ENCODE peak calls at places on chromosomes 16 and 17, in six cellular contexts. One of them, this sample, is unnamed.

GRCh38 chr16:2486645-2487516 is 12.0 kb downstream of the TBC1D24 start:
- DNase-seq in mesenchymal stem cell: no peak
- DNase-seq in H1: no peak
- DNase-seq in H9: no peak
- DNase-seq in neuronal stem cell: no peak
- DNase-seq in IMR-90: peak
- DNase-seq in this sample: peak

GRCh38 chr17:42233148-42233547 is 38.9 kb upstream of the GHDC start:
- DNase-seq in neuronal stem cell: no peak
- DNase-seq in IMR-90: peak
- DNase-seq in H9: no peak
- DNase-seq in H1: no peak
- DNase-seq in mesenchymal stem cell: no peak
- DNase-seq in this sample: peak

GRCh38 chr17:1961187-1961586 is 63.9 kb downstream of the RTN4RL1 start:
- DNase-seq in H9: peak
- DNase-seq in IMR-90: no peak
- DNase-seq in H1: no peak
- DNase-seq in neuronal stem cell: peak
- DNase-seq in mesenchymal stem cell: no peak
- DNase-seq in this sample: no peak

GRCh38 chr17:70905796-70906195 is 736.5 kb downstream of the KCNJ2 start:
- DNase-seq in neuronal stem cell: no peak
- DNase-seq in H9: no peak
- DNase-seq in IMR-90: peak
- DNase-seq in mesenchymal stem cell: peak
- DNase-seq in H1: no peak
- DNase-seq in this sample: no peak

GRCh38 chr16:11407047-11407982 is 62.1 kb downstream of the RMI2 start:
- DNase-seq in mesenchymal stem cell: peak
- DNase-seq in H9: peak
- DNase-seq in neuronal stem cell: peak
- DNase-seq in IMR-90: peak
- DNase-seq in H1: peak
- DNase-seq in this sample: peak

GRCh38 chr16:79098897-79099296 is 501.6 kb downstream of the MAF start:
- DNase-seq in H1: no peak
- DNase-seq in H9: no peak
- DNase-seq in IMR-90: no peak
- DNase-seq in neuronal stem cell: no peak
- DNase-seq in mesenchymal stem cell: no peak
- DNase-seq in this sample: no peak

GRCh38 chr17:51507444-51507843 is 247.1 kb downstream of the UTP18 start:
- DNase-seq in H9: no peak
- DNase-seq in H1: no peak
- DNase-seq in IMR-90: no peak
- DNase-seq in neuronal stem cell: no peak
- DNase-seq in mesenchymal stem cell: no peak
- DNase-seq in this sample: no peak

GRCh38 chr17:4407851-4408250 is 25.9 kb upstream of the SPNS3 start:
- DNase-seq in mesenchymal stem cell: peak
- DNase-seq in neuronal stem cell: no peak
- DNase-seq in IMR-90: no peak
- DNase-seq in H9: no peak
- DNase-seq in H1: no peak
- DNase-seq in this sample: peak

GRCh38 chr16:4388275-4389021 is 16.8 kb downstream of the VASN start:
- DNase-seq in neuronal stem cell: no peak
- DNase-seq in IMR-90: no peak
- DNase-seq in H9: no peak
- DNase-seq in H1: peak
- DNase-seq in mesenchymal stem cell: no peak
- DNase-seq in this sample: peak

GRCh38 chr16:89383095-89384003 is 107.0 kb downstream of the ANKRD11 start:
- DNase-seq in IMR-90: peak
- DNase-seq in H1: no peak
- DNase-seq in mesenchymal stem cell: peak
- DNase-seq in H9: peak
- DNase-seq in neuronal stem cell: no peak
- DNase-seq in this sample: peak

GRCh38 chr17:70687421-70687820 is 518.1 kb downstream of the KCNJ2 start:
- DNase-seq in neuronal stem cell: no peak
- DNase-seq in IMR-90: no peak
- DNase-seq in H9: no peak
- DNase-seq in H1: no peak
- DNase-seq in mesenchymal stem cell: no peak
- DNase-seq in this sample: peak

GRCh38 chr17:16443390-16444257 is 28.3 kb downstream of the TRPV2 start:
- DNase-seq in neuronal stem cell: no peak
- DNase-seq in H9: peak
- DNase-seq in H1: peak
- DNase-seq in mesenchymal stem cell: no peak
- DNase-seq in IMR-90: no peak
- DNase-seq in this sample: no peak

DNA sequence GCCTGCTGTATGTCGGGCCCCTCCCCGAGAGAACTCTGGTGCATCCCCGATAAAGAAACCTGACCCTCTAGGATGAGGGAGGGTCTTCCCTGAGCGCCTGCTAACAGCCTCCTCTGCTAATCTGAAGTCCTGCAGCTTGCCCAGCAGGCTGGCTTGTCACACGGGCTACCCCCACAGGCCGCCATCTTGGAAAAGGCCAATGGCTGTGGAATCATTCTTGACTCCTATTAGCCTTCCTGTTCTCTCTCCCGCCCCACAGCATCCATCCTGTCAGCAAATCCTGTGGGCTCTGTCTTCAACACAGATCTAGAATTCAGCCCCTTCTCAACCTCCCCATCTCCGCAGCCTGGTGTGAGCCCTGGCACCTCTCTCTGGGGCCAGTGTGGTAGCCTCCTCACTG is 12.0 kb downstream of the IL4R start:
- DNase-seq in H9: no peak
- DNase-seq in neuronal stem cell: no peak
- DNase-seq in H1: no peak
- DNase-seq in IMR-90: no peak
- DNase-seq in mesenchymal stem cell: no peak
- DNase-seq in this sample: no peak
- H3K18ac ChIP-seq in H9: no peak
- H3K18ac ChIP-seq in neuronal stem cell: peak
- H3K18ac ChIP-seq in H1: peak
- H3K18ac ChIP-seq in IMR-90: peak
- H3K18ac ChIP-seq in mesenchymal stem cell: peak
- H3K18ac ChIP-seq in this sample: peak

GRCh38 chr17:74006366-74006765 is 197.1 kb upstream of the RPL38 start:
- DNase-seq in mesenchymal stem cell: no peak
- DNase-seq in H9: no peak
- DNase-seq in H1: no peak
- DNase-seq in IMR-90: no peak
- DNase-seq in neuronal stem cell: no peak
- DNase-seq in this sample: no peak
- H3K14ac ChIP-seq in mesenchymal stem cell: no peak
- H3K14ac ChIP-seq in H9: no peak
- H3K14ac ChIP-seq in H1: no peak
- H3K14ac ChIP-seq in IMR-90: no peak
- H3K14ac ChIP-seq in neuronal stem cell: no peak
- H3K14ac ChIP-seq in this sample: no peak

GRCh38 chr17:82097187-82097918 is 683 bp downstream of the FASN start:
- DNase-seq in neuronal stem cell: no peak
- DNase-seq in H1: no peak
- DNase-seq in H9: no peak
- DNase-seq in IMR-90: peak
- DNase-seq in mesenchymal stem cell: peak
- DNase-seq in this sample: peak

GRCh38 chr17:82098939-82099765 is 1.1 kb upstream of the FASN start:
- DNase-seq in neuronal stem cell: no peak
- DNase-seq in H9: no peak
- DNase-seq in H1: no peak
- DNase-seq in IMR-90: no peak
- DNase-seq in mesenchymal stem cell: no peak
- DNase-seq in this sample: no peak

GRCh38 chr17:82096709-82097186 is 1.3 kb downstream of the FASN start:
- DNase-seq in H1: no peak
- DNase-seq in IMR-90: no peak
- DNase-seq in mesenchymal stem cell: no peak
- DNase-seq in neuronal stem cell: no peak
- DNase-seq in H9: no peak
- DNase-seq in this sample: no peak

GRCh38 chr17:82097919-82098168 is 192 bp downstream of the FASN start:
- DNase-seq in neuronal stem cell: no peak
- DNase-seq in mesenchymal stem cell: peak
- DNase-seq in H9: no peak
- DNase-seq in IMR-90: no peak
- DNase-seq in H1: no peak
- DNase-seq in this sample: no peak

GRCh38 chr17:82098169-82098938 is at the start of gene FASN:
- DNase-seq in H9: peak
- DNase-seq in IMR-90: peak
- DNase-seq in H1: peak
- DNase-seq in neuronal stem cell: peak
- DNase-seq in mesenchymal stem cell: peak
- DNase-seq in this sample: peak
- H2AK5ac ChIP-seq in H9: no peak
- H2AK5ac ChIP-seq in IMR-90: peak
- H2AK5ac ChIP-seq in H1: peak
- H2AK5ac ChIP-seq in neuronal stem cell: peak
- H2AK5ac ChIP-seq in mesenchymal stem cell: peak
- H2AK5ac ChIP-seq in this sample: peak

GRCh38 chr16:31199430-31200041 is 3.0 kb downstream of the PYCARD start:
- DNase-seq in mesenchymal stem cell: no peak
- DNase-seq in IMR-90: no peak
- DNase-seq in H9: no peak
- DNase-seq in neuronal stem cell: no peak
- DNase-seq in H1: no peak
- DNase-seq in this sample: peak

GRCh38 chr16:31200821-31201510 is 1.6 kb downstream of the PYCARD start:
- DNase-seq in mesenchymal stem cell: peak
- DNase-seq in H9: no peak
- DNase-seq in neuronal stem cell: no peak
- DNase-seq in IMR-90: no peak
- DNase-seq in H1: no peak
- DNase-seq in this sample: peak

GRCh38 chr16:31204871-31205666 is 2.5 kb upstream of the PYCARD start:
- DNase-seq in H9: no peak
- DNase-seq in IMR-90: no peak
- DNase-seq in neuronal stem cell: no peak
- DNase-seq in H1: no peak
- DNase-seq in mesenchymal stem cell: no peak
- DNase-seq in this sample: peak

GRCh38 chr16:31201511-31202401 is 804 bp downstream of the PYCARD start:
- DNase-seq in neuronal stem cell: no peak
- DNase-seq in H9: peak
- DNase-seq in H1: peak
- DNase-seq in IMR-90: no peak
- DNase-seq in mesenchymal stem cell: peak
- DNase-seq in this sample: peak

DNA sequence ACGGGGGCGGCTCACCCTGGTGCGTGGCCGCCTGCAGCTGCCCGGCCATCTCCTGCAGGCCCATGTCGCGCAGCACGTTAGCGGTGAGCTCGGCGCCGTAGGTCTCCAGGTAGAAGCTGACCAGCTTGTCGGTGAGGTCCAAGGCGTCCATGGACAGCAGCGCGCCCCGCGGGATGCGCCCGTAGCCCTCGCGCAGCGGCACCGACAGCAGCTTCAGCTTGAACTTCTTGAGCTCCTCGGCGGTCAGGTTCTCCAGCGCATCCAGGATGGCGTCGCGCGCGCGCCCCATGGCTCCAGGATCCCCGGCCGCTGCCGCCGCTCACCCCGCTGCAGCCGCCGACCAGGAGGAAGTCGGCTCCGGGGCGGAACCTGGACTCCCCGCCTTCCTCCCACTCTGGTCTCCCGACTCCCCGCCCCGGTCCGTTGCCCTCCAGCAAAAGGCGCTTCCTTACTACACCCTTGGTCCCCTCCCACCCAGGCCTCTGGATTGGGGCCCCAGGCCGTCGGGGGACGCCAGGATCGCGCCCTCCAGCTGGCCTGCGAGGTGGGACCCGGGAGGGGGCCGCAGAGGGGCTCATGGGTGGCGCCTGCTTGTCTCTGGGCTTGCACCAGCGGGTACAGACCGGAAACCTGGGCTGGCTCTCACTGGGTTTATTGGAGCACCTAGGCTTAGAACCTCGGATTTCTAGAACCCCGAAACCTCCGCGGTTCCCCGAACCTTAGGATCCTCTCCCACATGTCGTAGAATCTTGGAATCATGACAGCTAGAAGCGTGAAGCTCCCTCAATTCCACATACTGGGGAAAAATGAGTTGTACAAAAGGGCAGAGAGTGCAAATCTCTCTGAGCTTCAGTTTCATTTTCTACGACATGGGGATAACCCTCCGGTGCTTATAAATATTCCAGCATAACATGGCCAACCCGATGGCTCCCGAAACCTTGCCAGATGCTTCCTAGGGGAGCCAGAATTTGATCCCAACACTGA is at the start of gene PYCARD:
- DNase-seq in H9: peak
- DNase-seq in IMR-90: peak
- DNase-seq in neuronal stem cell: no peak
- DNase-seq in mesenchymal stem cell: peak
- DNase-seq in H1: peak
- DNase-seq in this sample: no peak
- H3K18ac ChIP-seq in H9: peak
- H3K18ac ChIP-seq in IMR-90: peak
- H3K18ac ChIP-seq in neuronal stem cell: peak
- H3K18ac ChIP-seq in mesenchymal stem cell: peak
- H3K18ac ChIP-seq in H1: peak
- H3K18ac ChIP-seq in this sample: no peak

GRCh38 chr17:30271102-30271501 is 20.6 kb downstream of the BLMH start:
- DNase-seq in H1: no peak
- DNase-seq in neuronal stem cell: no peak
- DNase-seq in IMR-90: peak
- DNase-seq in mesenchymal stem cell: peak
- DNase-seq in H9: no peak
- DNase-seq in this sample: no peak

GRCh38 chr17:30273373-30273772 is 18.4 kb downstream of the BLMH start:
- DNase-seq in H1: no peak
- DNase-seq in mesenchymal stem cell: no peak
- DNase-seq in neuronal stem cell: no peak
- DNase-seq in IMR-90: peak
- DNase-seq in H9: no peak
- DNase-seq in this sample: no peak

GRCh38 chr17:30263552-30264333 is 28.0 kb downstream of the BLMH start:
- DNase-seq in H9: no peak
- DNase-seq in mesenchymal stem cell: no peak
- DNase-seq in IMR-90: peak
- DNase-seq in neuronal stem cell: no peak
- DNase-seq in H1: no peak
- DNase-seq in this sample: no peak

GRCh38 chr17:30267625-30268024 is 24.1 kb downstream of the BLMH start:
- DNase-seq in H9: no peak
- DNase-seq in mesenchymal stem cell: no peak
- DNase-seq in IMR-90: peak
- DNase-seq in H1: no peak
- DNase-seq in neuronal stem cell: no peak
- DNase-seq in this sample: no peak
- H3K14ac ChIP-seq in H9: no peak
- H3K14ac ChIP-seq in mesenchymal stem cell: no peak
- H3K14ac ChIP-seq in IMR-90: no peak
- H3K14ac ChIP-seq in H1: no peak
- H3K14ac ChIP-seq in neuronal stem cell: no peak
- H3K14ac ChIP-seq in this sample: no peak

This sample was measured in trophoblast cell.